ENCODE peak calls at places on chromosomes 16 and 17, in six cellular contexts. I, D, X, B, A and L are unnamed samples.

GRCh38 chr17:61713035-61713434 is 122.0 kb upstream of the NACA2 start:
- DNase-seq in I (no peak), D (no peak), X (no peak), B (no peak), A (no peak), L (no peak)

GRCh38 chr17:82889496-82890338 is 49.9 kb upstream of the ZNF750 start:
- DNase-seq in I (no peak), D (no peak), X (no peak), B (no peak), A (peak), L (no peak)

GRCh38 chr17:56594528-56595418 is 1.3 kb downstream of the NOG start:
- DNase-seq in I (peak), D (no peak), X (no peak), B (no peak), A (no peak), L (no peak)

GRCh38 chr16:89248196-89249005 is 30.9 kb downstream of the ZNF778 start:
- DNase-seq in I (no peak), D (no peak), X (no peak), B (no peak), A (no peak), L (no peak)

GRCh38 chr16:67934306-67935095 is 2.1 kb downstream of the PSMB10 start:
- DNase-seq in I (no peak), D (no peak), X (no peak), B (no peak), A (no peak), L (no peak)

GRCh38 chr16:3038256-3038655 is 1.5 kb upstream of the BICDL2 start:
- DNase-seq in I (no peak), D (no peak), X (no peak), B (no peak), A (peak), L (no peak)

GRCh38 chr16:88769617-88770458 is 15.2 kb downstream of the PIEZO1 start:
- DNase-seq in I (peak), D (peak), X (peak), B (no peak), A (no peak), L (no peak)

GRCh38 chr16:30377050-30377811 is 2.6 kb downstream of the MYL11 start:
- DNase-seq in I (no peak), D (no peak), X (no peak), B (no peak), A (no peak), L (peak)

GRCh38 chr17:46876353-46876887 is 25.0 kb downstream of the WNT9B start:
- DNase-seq in I (no peak), D (peak), X (no peak), B (no peak), A (peak), L (no peak)

GRCh38 chr17:82384730-82385429 is 13.3 kb downstream of the UTS2R start:
- DNase-seq in I (no peak), D (peak), X (peak), B (peak), A (peak), L (no peak)

GRCh38 chr17:16013943-16014407 is 14.4 kb downstream of the TTC19 start:
- DNase-seq in I (no peak), D (peak), X (peak), B (no peak), A (peak), L (no peak)

GRCh38 chr16:81551141-81551808 is 106.7 kb downstream of the CMIP start:
- DNase-seq in I (no peak), D (no peak), X (peak), B (no peak), A (no peak), L (peak)

GRCh38 chr17:40329981-40330794 is 21.2 kb downstream of the RARA start:
- DNase-seq in I (no peak), D (peak), X (no peak), B (peak), A (no peak), L (peak)

GRCh38 chr17:33207231-33207630 is 85.9 kb downstream of the ASIC2 start:
- DNase-seq in I (no peak), D (no peak), X (no peak), B (no peak), A (no peak), L (no peak)

GRCh38 chr17:74369221-74369620 is 1.9 kb downstream of the GPR142 start:
- DNase-seq in I (peak), D (no peak), X (no peak), B (peak), A (no peak), L (peak)

GRCh38 chr17:62963296-62963695 is 2.7 kb upstream of the TANC2 start:
- DNase-seq in I (no peak), D (no peak), X (peak), B (no peak), A (peak), L (no peak)

GRCh38 chr17:41390411-41390938 is 6.9 kb downstream of the KRT31 start:
- DNase-seq in I (no peak), D (no peak), X (no peak), B (no peak), A (no peak), L (no peak)